ENCODE peak calls at places on chromosomes 2 and 18, in nine cellular contexts. P is GM03348, Z is DMS 273 treated with DMSO at 0.1 percent for 48 hours, V is globus pallidus, L is HFFc6, D is fibroblast of mammary gland, I is RKO, O is GM04504, X is left cardiac atrium. B is an unnamed sample.

GRCh38 chr18:58222439-58223125 is 178.6 kb downstream of the NEDD4L start:
- DNase-seq in P (no peak), Z (no peak), V (no peak), L (no peak), D (peak), I (no peak), O (no peak), X (no peak), B (peak)

GRCh38 chr2:152242787-152243472 is 67.4 kb upstream of the STAM2 start:
- DNase-seq in P (no peak), Z (no peak), V (no peak), L (no peak), D (no peak), I (no peak), O (no peak), X (no peak), B (peak)

GRCh38 chr18:27242392-27243047 is 57.4 kb upstream of the CHST9 start:
- DNase-seq in P (no peak), Z (no peak), V (no peak), L (no peak), D (no peak), I (no peak), O (no peak), X (no peak), B (no peak)

GRCh38 chr2:62568983-62569837 is 63.2 kb upstream of the TMEM17 start:
- DNase-seq in P (no peak), Z (no peak), V (no peak), L (peak), D (no peak), I (no peak), O (no peak), X (no peak), B (peak)

GRCh38 chr2:72108121-72108520 is 39.5 kb downstream of the CYP26B1 start:
- DNase-seq in P (peak), Z (no peak), V (no peak), L (no peak), D (no peak), I (no peak), O (no peak), X (no peak), B (no peak)

GRCh38 chr2:37825586-37825985 is 99.5 kb upstream of the RMDN2 start:
- DNase-seq in P (no peak), Z (no peak), V (no peak), L (no peak), D (no peak), I (no peak), O (no peak), X (no peak), B (no peak)

GRCh38 chr2:2328847-2329246 is 2.2 kb downstream of the MYT1L start:
- DNase-seq in P (no peak), Z (no peak), V (no peak), L (no peak), D (no peak), I (peak), O (no peak), X (no peak), B (peak)

GRCh38 chr2:182554950-182555349 is 128.1 kb upstream of the PDE1A start:
- DNase-seq in P (no peak), Z (no peak), V (no peak), L (no peak), D (no peak), I (no peak), O (no peak), X (no peak), B (no peak)

GRCh38 chr2:111049792-111050640 is 70.7 kb upstream of the BCL2L11 start:
- DNase-seq in P (no peak), Z (no peak), V (no peak), L (no peak), D (no peak), I (no peak), O (no peak), X (no peak), B (no peak)

GRCh38 chr2:128602038-128602698 is 283.5 kb upstream of the HS6ST1 start:
- DNase-seq in P (no peak), Z (no peak), V (no peak), L (no peak), D (no peak), I (no peak), O (no peak), X (no peak), B (no peak)

GRCh38 chr2:48210189-48210588 is 303.9 kb upstream of the FBXO11 start:
- DNase-seq in P (no peak), Z (no peak), V (no peak), L (no peak), D (no peak), I (no peak), O (no peak), X (no peak), B (no peak)

B was measured in HT-29.